ENCODE peak calls at places on chromosomes 12 and 14, in eight cellular contexts. J, G, P, V, T, E, R and M are unnamed samples.

GRCh38 chr12:102534899-102535298 is 54.5 kb upstream of the IGF1 start:
- DNase-seq in J (no peak), G (no peak), P (no peak), V (no peak), T (no peak), E (no peak), R (no peak), M (no peak)

GRCh38 chr12:124837958-124838803 is 25.5 kb downstream of the SCARB1 start:
- DNase-seq in J (no peak), G (peak; percentile 85), P (peak; percentile 80), V (peak; percentile 11), T (peak; percentile 100), E (no peak), R (no peak), M (no peak)

GRCh38 chr12:1706284-1707016 is 15.6 kb downstream of the ADIPOR2 start:
- DNase-seq in J (no peak), G (no peak), P (no peak), V (no peak), T (peak; percentile 48), E (no peak), R (no peak), M (no peak)

GRCh38 chr12:101664961-101665360 is 32.5 kb upstream of the CHPT1 start:
- DNase-seq in J (no peak), G (no peak), P (no peak), V (no peak), T (no peak), E (no peak), R (no peak), M (no peak)

GRCh38 chr12:3275171-3276041 is 198.2 kb downstream of the TSPAN9 start:
- DNase-seq in J (peak; percentile 87), G (peak; percentile 82), P (peak; percentile 73), V (peak; percentile 12), T (peak; percentile 59), E (peak; percentile 92), R (peak; percentile 50), M (no peak)

GRCh38 chr12:113347-113746 is 46.8 kb downstream of the IQSEC3 start:
- DNase-seq in J (no peak), G (no peak), P (no peak), V (no peak), T (no peak), E (no peak), R (no peak), M (no peak)

GRCh38 chr14:101740981-101741380 is 20.5 kb upstream of the PPP2R5C start:
- DNase-seq in J (no peak), G (no peak), P (no peak), V (no peak), T (no peak), E (no peak), R (no peak), M (no peak)

GRCh38 chr14:38074754-38075153 is 132.9 kb upstream of the SSTR1 start:
- DNase-seq in J (no peak), G (no peak), P (no peak), V (no peak), T (no peak), E (no peak), R (peak; percentile 78), M (no peak)

GRCh38 chr12:124044021-124044420 is 71.0 kb downstream of the ZNF664 start:
- DNase-seq in J (no peak), G (no peak), P (no peak), V (no peak), T (no peak), E (no peak), R (no peak), M (no peak)

GRCh38 chr14:97177635-97178034 is 380.5 kb downstream of the VRK1 start:
- DNase-seq in J (no peak), G (no peak), P (no peak), V (no peak), T (no peak), E (no peak), R (no peak), M (no peak)

GRCh38 chr12:52350021-52350620 is 17.2 kb downstream of the KRT85 start:
- DNase-seq in J (no peak), G (no peak), P (no peak), V (no peak), T (no peak), E (no peak), R (no peak), M (no peak)

GRCh38 chr14:102594514-102595175 is 2.2 kb downstream of the RCOR1 start:
- DNase-seq in J (peak; percentile 49), G (peak; percentile 69), P (peak; percentile 62), V (peak; percentile 61), T (peak; percentile 63), E (peak; percentile 62), R (peak; percentile 45), M (peak; percentile 73)

GRCh38 chr12:124761056-124761455 is 102.6 kb downstream of the SCARB1 start:
- DNase-seq in J (no peak), G (no peak), P (no peak), V (no peak), T (no peak), E (no peak), R (no peak), M (no peak)

GRCh38 chr14:92382677-92383076 is 59.7 kb downstream of the SLC24A4 start:
- DNase-seq in J (no peak), G (no peak), P (no peak), V (no peak), T (peak; percentile 9), E (no peak), R (no peak), M (no peak)

GRCh38 chr12:2988494-2988893 is 29.3 kb downstream of the TEAD4 start:
- DNase-seq in J (no peak), G (no peak), P (no peak), V (no peak), T (no peak), E (no peak), R (no peak), M (no peak)

GRCh38 chr12:80187660-80188090 is 88.3 kb downstream of the OTOGL start:
- DNase-seq in J (no peak), G (peak; percentile 44), P (peak; percentile 13), V (peak; percentile 89), T (peak; percentile 93), E (no peak), R (no peak), M (no peak)

GRCh38 chr12:57237653-57237951 is 8.1 kb downstream of the SHMT2 start:
- DNase-seq in J (no peak), G (no peak), P (no peak), V (no peak), T (no peak), E (no peak), R (no peak), M (no peak)

GRCh38 chr12:85951823-85952222 is 77.7 kb downstream of the NTS start:
- DNase-seq in J (no peak), G (no peak), P (no peak), V (peak; percentile 30), T (peak; percentile 22), E (no peak), R (no peak), M (no peak)

GRCh38 chr12:57604454-57605307 is at the start of gene DTX3:
- DNase-seq in J (no peak), G (peak; percentile 56), P (peak; percentile 34), V (no peak), T (peak; percentile 46), E (peak; percentile 62), R (peak; percentile 34), M (no peak)

GRCh38 chr14:71885301-71885700 is 46.9 kb upstream of the RGS6 start:
- DNase-seq in J (no peak), G (no peak), P (no peak), V (no peak), T (no peak), E (no peak), R (no peak), M (no peak)

GRCh38 chr14:58298477-58298879 is at the start of gene ARID4A:
- DNase-seq in J (peak; percentile 59), G (no peak), P (peak; percentile 83), V (no peak), T (no peak), E (no peak), R (no peak), M (no peak)

GRCh38 chr14:68949236-68949965 is 29.7 kb downstream of the ACTN1 start:
- DNase-seq in J (no peak), G (no peak), P (no peak), V (no peak), T (no peak), E (no peak), R (no peak), M (no peak)

GRCh38 chr12:22312336-22312735 is 22.2 kb downstream of the ST8SIA1 start:
- DNase-seq in J (no peak), G (no peak), P (no peak), V (no peak), T (peak; percentile 74), E (no peak), R (no peak), M (no peak)

GRCh38 chr12:60197589-60197988 is 601.8 kb downstream of the SLC16A7 start:
- DNase-seq in J (no peak), G (no peak), P (no peak), V (no peak), T (peak; percentile 49), E (no peak), R (no peak), M (no peak)

GRCh38 chr12:102702447-102703114 is 214.5 kb downstream of the PAH start:
- DNase-seq in J (peak; percentile 34), G (peak; percentile 46), P (peak; percentile 22), V (peak; percentile 41), T (peak; percentile 51), E (peak; percentile 9), R (no peak), M (peak; percentile 41)